ENCODE peak calls at places on chromosomes 6 and 20, in eight cellular contexts. One of them, this sample, is unnamed.

GRCh38 chr6:53815381-53816119 is 20.7 kb downstream of the LRRC1 start:
- DNase-seq in breast epithelium: no peak
- DNase-seq in fibroblast of the aortic adventitia: no peak
- DNase-seq in GM23338: no peak
- DNase-seq in ovary: no peak
- DNase-seq in psoas muscle: no peak
- DNase-seq in heart left ventricle: no peak
- DNase-seq in upper lobe of left lung: no peak
- DNase-seq in this sample: no peak

GRCh38 chr6:120894077-120894476 is 440.2 kb downstream of the TBC1D32 start:
- DNase-seq in breast epithelium: no peak
- DNase-seq in fibroblast of the aortic adventitia: no peak
- DNase-seq in GM23338: no peak
- DNase-seq in ovary: no peak
- DNase-seq in psoas muscle: no peak
- DNase-seq in heart left ventricle: no peak
- DNase-seq in upper lobe of left lung: no peak
- DNase-seq in this sample: no peak

GRCh38 chr20:54153847-54154246 is 19.9 kb downstream of the CYP24A1 start:
- DNase-seq in breast epithelium: no peak
- DNase-seq in fibroblast of the aortic adventitia: no peak
- DNase-seq in GM23338: no peak
- DNase-seq in ovary: no peak
- DNase-seq in psoas muscle: no peak
- DNase-seq in heart left ventricle: no peak
- DNase-seq in upper lobe of left lung: no peak
- DNase-seq in this sample: no peak

GRCh38 chr6:64792534-64792933 is 914.5 kb downstream of the EYS start:
- DNase-seq in breast epithelium: no peak
- DNase-seq in fibroblast of the aortic adventitia: no peak
- DNase-seq in GM23338: no peak
- DNase-seq in ovary: no peak
- DNase-seq in psoas muscle: no peak
- DNase-seq in heart left ventricle: no peak
- DNase-seq in upper lobe of left lung: no peak
- DNase-seq in this sample: no peak

GRCh38 chr6:83285917-83286316 is 92.8 kb downstream of the RWDD2A start:
- DNase-seq in breast epithelium: no peak
- DNase-seq in fibroblast of the aortic adventitia: no peak
- DNase-seq in GM23338: no peak
- DNase-seq in ovary: no peak
- DNase-seq in psoas muscle: no peak
- DNase-seq in heart left ventricle: no peak
- DNase-seq in upper lobe of left lung: no peak
- DNase-seq in this sample: no peak

GRCh38 chr6:117919775-117920492 is 12.9 kb downstream of the SLC35F1 start:
- DNase-seq in breast epithelium: no peak
- DNase-seq in fibroblast of the aortic adventitia: no peak
- DNase-seq in GM23338: peak
- DNase-seq in ovary: no peak
- DNase-seq in psoas muscle: no peak
- DNase-seq in heart left ventricle: peak
- DNase-seq in upper lobe of left lung: peak
- DNase-seq in this sample: no peak

GRCh38 chr6:54053893-54054391 is 57.3 kb upstream of the MLIP start:
- DNase-seq in breast epithelium: no peak
- DNase-seq in fibroblast of the aortic adventitia: peak
- DNase-seq in GM23338: peak
- DNase-seq in ovary: no peak
- DNase-seq in psoas muscle: peak
- DNase-seq in heart left ventricle: no peak
- DNase-seq in upper lobe of left lung: no peak
- DNase-seq in this sample: peak

GRCh38 chr6:37819802-37820712 is 530 bp downstream of the ZFAND3 start:
- DNase-seq in breast epithelium: no peak
- DNase-seq in fibroblast of the aortic adventitia: peak
- DNase-seq in GM23338: peak
- DNase-seq in ovary: peak
- DNase-seq in psoas muscle: peak
- DNase-seq in heart left ventricle: peak
- DNase-seq in upper lobe of left lung: peak
- DNase-seq in this sample: no peak

GRCh38 chr6:155400022-155400965 is 55.3 kb downstream of the NOX3 start:
- DNase-seq in breast epithelium: no peak
- DNase-seq in fibroblast of the aortic adventitia: no peak
- DNase-seq in GM23338: no peak
- DNase-seq in ovary: no peak
- DNase-seq in psoas muscle: no peak
- DNase-seq in heart left ventricle: no peak
- DNase-seq in upper lobe of left lung: no peak
- DNase-seq in this sample: no peak

GRCh38 chr6:29755295-29755871 is 32.1 kb downstream of the HLA-F start:
- DNase-seq in breast epithelium: no peak
- DNase-seq in fibroblast of the aortic adventitia: no peak
- DNase-seq in GM23338: peak
- DNase-seq in ovary: no peak
- DNase-seq in psoas muscle: no peak
- DNase-seq in heart left ventricle: no peak
- DNase-seq in upper lobe of left lung: no peak
- DNase-seq in this sample: no peak

GRCh38 chr6:118284736-118285360 is 263.2 kb upstream of the PLN start:
- DNase-seq in breast epithelium: no peak
- DNase-seq in fibroblast of the aortic adventitia: peak
- DNase-seq in GM23338: peak
- DNase-seq in ovary: no peak
- DNase-seq in psoas muscle: no peak
- DNase-seq in heart left ventricle: no peak
- DNase-seq in upper lobe of left lung: no peak
- DNase-seq in this sample: no peak

GRCh38 chr6:81683928-81684327 is 68.6 kb downstream of the TENT5A start:
- DNase-seq in breast epithelium: no peak
- DNase-seq in fibroblast of the aortic adventitia: no peak
- DNase-seq in GM23338: no peak
- DNase-seq in ovary: no peak
- DNase-seq in psoas muscle: no peak
- DNase-seq in heart left ventricle: no peak
- DNase-seq in upper lobe of left lung: no peak
- DNase-seq in this sample: no peak

DNA sequence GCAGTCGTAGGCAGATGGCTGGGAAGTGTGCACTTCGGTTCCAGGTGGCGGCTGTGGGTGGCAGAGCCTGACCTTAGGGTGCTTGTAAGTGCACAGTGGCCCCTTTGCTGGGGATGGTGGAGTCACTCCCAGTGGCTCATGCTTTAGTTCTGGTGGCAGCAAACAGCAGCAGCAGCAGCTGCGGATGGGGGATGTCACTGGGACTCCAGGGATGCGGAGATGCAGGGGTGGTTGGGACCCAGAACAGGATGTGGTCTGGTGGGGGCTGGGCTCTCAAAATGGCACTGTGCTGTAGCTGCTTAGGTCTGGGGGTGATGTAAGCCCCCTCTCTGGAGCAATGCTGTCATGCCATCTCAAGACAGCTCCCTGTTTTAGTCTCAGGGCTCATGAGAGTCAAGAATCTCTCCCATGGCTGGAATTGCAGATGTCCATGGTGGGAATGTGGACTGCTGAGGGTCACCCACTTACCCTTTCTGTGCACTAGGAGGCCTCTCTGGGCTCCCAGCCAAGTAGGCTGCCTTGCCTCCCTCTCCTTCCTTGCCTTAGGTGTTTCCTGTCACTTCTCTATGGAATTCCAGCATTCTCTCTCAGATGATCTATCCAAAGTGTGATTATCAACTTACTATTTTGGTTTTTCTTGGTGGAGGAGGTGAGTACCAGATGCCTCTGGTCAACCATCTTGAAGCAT is 146.7 kb upstream of the SLC22A23 start:
- DNase-seq in breast epithelium: no peak
- DNase-seq in fibroblast of the aortic adventitia: no peak
- DNase-seq in GM23338: no peak
- DNase-seq in ovary: no peak
- DNase-seq in psoas muscle: no peak
- DNase-seq in heart left ventricle: no peak
- DNase-seq in upper lobe of left lung: no peak
- DNase-seq in this sample: no peak
- TF ChIP-seq CTCF in breast epithelium: no peak
- TF ChIP-seq CTCF in fibroblast of the aortic adventitia: no peak
- TF ChIP-seq CTCF in GM23338: no peak
- TF ChIP-seq CTCF in ovary: no peak
- TF ChIP-seq CTCF in psoas muscle: no peak
- TF ChIP-seq CTCF in heart left ventricle: no peak
- TF ChIP-seq CTCF in upper lobe of left lung: no peak
- TF ChIP-seq CTCF in this sample: peak

GRCh38 chr6:129691043-129691640 is 18.8 kb downstream of the ARHGAP18 start:
- DNase-seq in breast epithelium: no peak
- DNase-seq in fibroblast of the aortic adventitia: no peak
- DNase-seq in GM23338: no peak
- DNase-seq in ovary: no peak
- DNase-seq in psoas muscle: no peak
- DNase-seq in heart left ventricle: no peak
- DNase-seq in upper lobe of left lung: no peak
- DNase-seq in this sample: no peak
- H3K4me3 ChIP-seq in breast epithelium: no peak
- H3K4me3 ChIP-seq in fibroblast of the aortic adventitia: no peak
- H3K4me3 ChIP-seq in GM23338: no peak
- H3K4me3 ChIP-seq in ovary: no peak
- H3K4me3 ChIP-seq in psoas muscle: no peak
- H3K4me3 ChIP-seq in heart left ventricle: no peak
- H3K4me3 ChIP-seq in upper lobe of left lung: no peak
- H3K4me3 ChIP-seq in this sample: no peak

GRCh38 chr6:35497571-35498406 is 910 bp upstream of the TEAD3 start:
- DNase-seq in breast epithelium: peak
- DNase-seq in fibroblast of the aortic adventitia: peak
- DNase-seq in GM23338: peak
- DNase-seq in ovary: peak
- DNase-seq in psoas muscle: peak
- DNase-seq in heart left ventricle: peak
- DNase-seq in upper lobe of left lung: peak
- DNase-seq in this sample: peak

GRCh38 chr6:35498407-35499045 is 1.6 kb upstream of the TEAD3 start:
- DNase-seq in breast epithelium: no peak
- DNase-seq in fibroblast of the aortic adventitia: no peak
- DNase-seq in GM23338: no peak
- DNase-seq in ovary: peak
- DNase-seq in psoas muscle: no peak
- DNase-seq in heart left ventricle: no peak
- DNase-seq in upper lobe of left lung: no peak
- DNase-seq in this sample: no peak

GRCh38 chr6:35495258-35496035 is 1.4 kb downstream of the TEAD3 start:
- DNase-seq in breast epithelium: no peak
- DNase-seq in fibroblast of the aortic adventitia: no peak
- DNase-seq in GM23338: no peak
- DNase-seq in ovary: no peak
- DNase-seq in psoas muscle: no peak
- DNase-seq in heart left ventricle: no peak
- DNase-seq in upper lobe of left lung: no peak
- DNase-seq in this sample: no peak

GRCh38 chr6:35496036-35496850 is 636 bp downstream of the TEAD3 start:
- DNase-seq in breast epithelium: no peak
- DNase-seq in fibroblast of the aortic adventitia: peak
- DNase-seq in GM23338: peak
- DNase-seq in ovary: peak
- DNase-seq in psoas muscle: peak
- DNase-seq in heart left ventricle: peak
- DNase-seq in upper lobe of left lung: peak
- DNase-seq in this sample: no peak

GRCh38 chr6:35496851-35497570 is at the start of gene TEAD3:
- DNase-seq in breast epithelium: peak
- DNase-seq in fibroblast of the aortic adventitia: peak
- DNase-seq in GM23338: peak
- DNase-seq in ovary: peak
- DNase-seq in psoas muscle: peak
- DNase-seq in heart left ventricle: peak
- DNase-seq in upper lobe of left lung: peak
- DNase-seq in this sample: no peak
- TF ChIP-seq CTCF in breast epithelium: no peak
- TF ChIP-seq CTCF in fibroblast of the aortic adventitia: peak
- TF ChIP-seq CTCF in GM23338: no peak
- TF ChIP-seq CTCF in ovary: no peak
- TF ChIP-seq CTCF in psoas muscle: no peak
- TF ChIP-seq CTCF in heart left ventricle: no peak
- TF ChIP-seq CTCF in upper lobe of left lung: no peak
- TF ChIP-seq CTCF in this sample: peak

GRCh38 chr6:15658345-15658744 is 4.5 kb downstream of the DTNBP1 start:
- DNase-seq in breast epithelium: no peak
- DNase-seq in fibroblast of the aortic adventitia: no peak
- DNase-seq in GM23338: no peak
- DNase-seq in ovary: no peak
- DNase-seq in psoas muscle: no peak
- DNase-seq in heart left ventricle: no peak
- DNase-seq in upper lobe of left lung: no peak
- DNase-seq in this sample: no peak

GRCh38 chr6:15654250-15654649 is 8.6 kb downstream of the DTNBP1 start:
- DNase-seq in breast epithelium: no peak
- DNase-seq in fibroblast of the aortic adventitia: no peak
- DNase-seq in GM23338: no peak
- DNase-seq in ovary: no peak
- DNase-seq in psoas muscle: no peak
- DNase-seq in heart left ventricle: no peak
- DNase-seq in upper lobe of left lung: no peak
- DNase-seq in this sample: no peak

GRCh38 chr6:15659181-15659580 is 3.6 kb downstream of the DTNBP1 start:
- DNase-seq in breast epithelium: no peak
- DNase-seq in fibroblast of the aortic adventitia: no peak
- DNase-seq in GM23338: no peak
- DNase-seq in ovary: no peak
- DNase-seq in psoas muscle: no peak
- DNase-seq in heart left ventricle: no peak
- DNase-seq in upper lobe of left lung: no peak
- DNase-seq in this sample: no peak

GRCh38 chr6:15656145-15656544 is 6.7 kb downstream of the DTNBP1 start:
- DNase-seq in breast epithelium: no peak
- DNase-seq in fibroblast of the aortic adventitia: no peak
- DNase-seq in GM23338: no peak
- DNase-seq in ovary: no peak
- DNase-seq in psoas muscle: no peak
- DNase-seq in heart left ventricle: no peak
- DNase-seq in upper lobe of left lung: no peak
- DNase-seq in this sample: no peak

DNA sequence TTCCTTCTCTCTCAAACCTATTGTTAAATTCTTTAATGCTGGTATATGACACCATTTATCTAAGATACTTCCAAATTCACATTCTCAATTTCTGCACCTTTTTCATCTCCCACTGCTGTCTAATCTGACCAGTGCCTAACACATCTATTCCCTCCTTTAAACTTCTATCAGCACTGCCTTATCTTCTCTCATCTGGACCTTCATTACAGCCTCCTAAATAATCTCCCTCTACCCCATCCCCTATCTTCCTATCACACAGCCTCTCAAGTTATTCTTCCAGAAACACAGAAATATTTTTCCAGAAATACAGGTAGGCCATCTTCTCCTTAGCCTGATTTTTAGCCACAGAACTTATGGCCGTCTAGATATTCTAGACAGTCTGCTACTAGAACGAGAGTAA is 5.5 kb downstream of the DTNBP1 start:
- DNase-seq in breast epithelium: no peak
- DNase-seq in fibroblast of the aortic adventitia: no peak
- DNase-seq in GM23338: no peak
- DNase-seq in ovary: no peak
- DNase-seq in psoas muscle: no peak
- DNase-seq in heart left ventricle: no peak
- DNase-seq in upper lobe of left lung: no peak
- DNase-seq in this sample: no peak
- H3K4me3 ChIP-seq in breast epithelium: no peak
- H3K4me3 ChIP-seq in fibroblast of the aortic adventitia: no peak
- H3K4me3 ChIP-seq in GM23338: no peak
- H3K4me3 ChIP-seq in ovary: no peak
- H3K4me3 ChIP-seq in psoas muscle: no peak
- H3K4me3 ChIP-seq in heart left ventricle: no peak
- H3K4me3 ChIP-seq in upper lobe of left lung: no peak
- H3K4me3 ChIP-seq in this sample: no peak

This sample was measured in AG09309.